ENCODE peak calls at places on chromosomes 16 and 17, in four cellular contexts. W is neural progenitor cell, D is mesenchymal stem cell, C is GM23248. P is an unnamed sample. For H3K4me1, the result is how much of the 10 kb centered on the place peaks cover.

GRCh38 chr17:63966646-63967265 is 6.0 kb downstream of the SCN4A start:
- DNase-seq in W (no peak), D (no peak), C (no peak), P (no peak)

GRCh38 chr16:53216798-53217197 is 162.0 kb downstream of the CHD9 start:
- DNase-seq in W (no peak), D (no peak), C (no peak), P (no peak)

GRCh38 chr16:17515421-17516210 is 44.9 kb upstream of the XYLT1 start:
- DNase-seq in W (no peak), D (no peak), C (peak), P (no peak)

GRCh38 chr17:79742589-79742918 is 11.8 kb downstream of the ENPP7 start:
- DNase-seq in W (no peak), D (no peak), C (no peak), P (no peak)

GRCh38 chr16:16071631-16072244 is 122.3 kb downstream of the ABCC1 start:
- DNase-seq in W (no peak), D (peak), C (no peak), P (peak)

GRCh38 chr16:85176541-85177447 is 64.5 kb upstream of the CIBAR2 start:
- DNase-seq in W (no peak), D (no peak), C (peak), P (no peak)

GRCh38 chr17:61720016-61720795 is 129.2 kb upstream of the NACA2 start:
- DNase-seq in W (no peak), D (no peak), C (peak), P (no peak)

GRCh38 chr16:8510160-8510559 is 80.2 kb downstream of the TMEM114 start:
- DNase-seq in W (no peak), D (no peak), C (no peak), P (no peak)

GRCh38 chr17:6948562-6948961 is 47.3 kb upstream of the ALOX12 start:
- DNase-seq in W (no peak), D (no peak), C (peak), P (no peak)

GRCh38 chr17:81030726-81031570 is 4.0 kb upstream of the BAIAP2 start:
- DNase-seq in W (no peak), D (no peak), C (no peak), P (no peak)

GRCh38 chr16:4517812-4518211 is 20.8 kb downstream of the CDIP1 start:
- DNase-seq in W (peak), D (peak), C (peak), P (peak)

GRCh38 chr16:55480228-55480655 is 1.2 kb downstream of the MMP2 start:
- DNase-seq in W (peak), D (peak), C (peak), P (peak)

GRCh38 chr17:59487161-59487873 is 78.1 kb upstream of the DHX40 start:
- DNase-seq in W (no peak), D (no peak), C (peak), P (no peak)

GRCh38 chr16:30445408-30446202 is at the start of gene SEPHS2:
- DNase-seq in W (peak), D (peak), C (peak), P (peak)

GRCh38 chr16:30446203-30446595 is 525 bp upstream of the SEPHS2 start:
- DNase-seq in W (no peak), D (no peak), C (no peak), P (no peak)

GRCh38 chr16:30447512-30448226 is 2.0 kb upstream of the SEPHS2 start:
- DNase-seq in W (no peak), D (no peak), C (no peak), P (no peak)

GRCh38 chr16:30445149-30445407 is 596 bp downstream of the SEPHS2 start:
- DNase-seq in W (no peak), D (no peak), C (no peak), P (no peak)

GRCh38 chr16:30444231-30445148 is 1.2 kb downstream of the SEPHS2 start:
- DNase-seq in W (no peak), D (no peak), C (no peak), P (no peak)
- H3K4me1 ChIP-seq in W (under half), D (under half), C (under half), P (under half)

GRCh38 chr16:80932725-80933124 is 74.0 kb downstream of the CMC2 start:
- DNase-seq in W (no peak), D (peak), C (peak), P (no peak)

GRCh38 chr16:80931661-80931984 is 75.1 kb downstream of the CMC2 start:
- DNase-seq in W (no peak), D (no peak), C (no peak), P (no peak)

GRCh38 chr16:80936410-80936809 is 70.3 kb downstream of the CMC2 start:
- DNase-seq in W (no peak), D (no peak), C (peak), P (no peak)

GRCh38 chr16:80935691-80936090 is 71.0 kb downstream of the CMC2 start:
- DNase-seq in W (no peak), D (no peak), C (no peak), P (no peak)

DNA sequence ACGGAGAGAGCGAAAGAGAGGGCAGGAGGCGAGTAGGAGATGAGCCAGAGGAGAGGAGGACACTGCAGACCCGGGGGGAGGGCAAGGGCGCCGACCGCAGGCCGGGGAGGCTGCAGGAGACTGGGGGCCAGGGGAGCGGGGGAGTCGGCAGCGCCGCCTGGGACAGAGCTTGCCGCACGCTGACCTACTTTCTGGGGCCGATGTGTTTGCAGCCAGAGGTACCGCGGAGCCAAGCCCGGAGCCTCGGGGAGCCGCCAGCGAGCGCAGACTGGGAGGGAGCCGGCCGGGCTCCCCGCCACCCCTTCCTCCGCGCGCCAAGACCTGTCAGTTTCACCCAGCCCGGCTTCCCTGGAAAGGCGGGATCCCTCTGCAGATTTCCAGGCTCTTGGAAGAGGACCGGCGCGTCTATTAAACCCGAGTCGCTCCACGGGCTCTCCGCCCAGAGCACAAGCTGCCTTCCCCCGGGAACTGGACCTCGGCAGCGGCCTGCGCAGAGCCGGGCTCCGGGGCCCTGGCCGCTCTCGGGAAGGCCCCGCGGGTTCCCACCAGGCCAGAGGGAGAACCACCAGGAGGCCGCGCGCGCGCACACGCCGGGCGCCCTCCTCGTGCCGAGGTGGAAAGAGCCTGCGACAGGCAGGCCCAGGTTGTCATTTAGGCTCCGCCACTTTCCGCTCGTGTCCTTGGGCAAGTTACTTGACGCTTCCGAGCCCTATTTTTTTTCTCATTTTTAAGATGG is 74.5 kb downstream of the CMC2 start:
- DNase-seq in W (peak), D (peak), C (peak), P (peak)
- H3K9ac ChIP-seq in W (no peak), D (peak), C (peak), P (no peak)

GRCh38 chr17:16977932-16978331 is 6.0 kb upstream of the TNFRSF13B start:
- DNase-seq in W (no peak), D (no peak), C (peak), P (no peak)

GRCh38 chr17:16980813-16981731 is 9.2 kb upstream of the TNFRSF13B start:
- DNase-seq in W (no peak), D (no peak), C (peak), P (peak)

GRCh38 chr17:16980061-16980460 is 8.1 kb upstream of the TNFRSF13B start:
- DNase-seq in W (no peak), D (no peak), C (peak), P (peak)

GRCh38 chr17:16986391-16986790 is 14.5 kb upstream of the TNFRSF13B start:
- DNase-seq in W (no peak), D (peak), C (peak), P (peak)

GRCh38 chr17:16981928-16982327 is 10.0 kb upstream of the TNFRSF13B start:
- DNase-seq in W (no peak), D (no peak), C (no peak), P (peak)
- H3K4me1 ChIP-seq in W (under half), D (under half), C (under half), P (under half)

DNA sequence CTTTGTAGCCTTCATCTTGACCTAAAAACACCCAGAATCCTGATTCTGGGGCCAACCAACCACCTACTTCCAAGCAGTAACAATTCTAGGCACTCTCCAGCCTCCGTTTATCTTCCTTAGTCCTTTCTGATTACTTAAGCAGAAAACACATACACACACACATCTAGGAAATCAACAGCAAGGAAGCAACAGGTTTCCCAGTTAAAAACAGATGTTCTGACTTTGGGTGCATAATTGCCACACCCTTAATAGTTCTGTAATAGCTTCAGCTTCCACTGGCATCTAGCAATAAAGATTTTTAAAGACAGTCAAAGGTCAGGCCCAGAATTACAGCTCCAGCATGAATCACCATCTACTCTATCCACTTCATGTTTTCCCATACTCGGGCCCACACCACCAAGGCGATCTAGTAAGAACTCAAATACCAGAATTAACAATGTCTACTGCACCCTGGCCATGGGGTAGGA is 2.6 kb downstream of the ARHGAP17 start:
- DNase-seq in W (no peak), D (peak), C (peak), P (no peak)
- H3K9ac ChIP-seq in W (no peak), D (peak), C (peak), P (no peak)

DNA sequence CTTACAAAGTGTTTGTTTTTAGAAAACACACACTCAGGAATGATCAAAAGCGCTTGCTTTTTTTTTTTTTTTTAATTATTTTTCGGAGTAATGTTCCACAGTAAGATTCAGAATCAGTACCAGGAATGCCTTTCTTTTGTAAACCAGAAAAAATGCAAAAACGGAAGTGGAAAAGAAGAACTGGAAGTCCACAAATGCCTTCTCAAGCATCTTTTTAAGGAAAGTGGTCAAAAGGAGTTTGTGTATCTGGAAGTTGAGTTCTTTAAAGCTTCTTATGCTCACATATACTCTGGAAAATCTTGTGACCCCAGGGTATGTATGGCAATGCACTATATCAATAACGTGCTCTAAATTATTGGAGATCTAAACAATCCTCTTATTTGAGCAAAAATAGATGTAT is 126.0 kb downstream of the ABCA8 start:
- DNase-seq in W (no peak), D (no peak), C (no peak), P (no peak)
- H3K4me1 ChIP-seq in W (under half), D (under half), C (under half), P (under half)

GRCh38 chr17:28864991-28865849 is 10.4 kb downstream of the ERAL1 start:
- DNase-seq in W (no peak), D (no peak), C (no peak), P (no peak)
- H3K9ac ChIP-seq in W (no peak), D (no peak), C (no peak), P (no peak)

DNA sequence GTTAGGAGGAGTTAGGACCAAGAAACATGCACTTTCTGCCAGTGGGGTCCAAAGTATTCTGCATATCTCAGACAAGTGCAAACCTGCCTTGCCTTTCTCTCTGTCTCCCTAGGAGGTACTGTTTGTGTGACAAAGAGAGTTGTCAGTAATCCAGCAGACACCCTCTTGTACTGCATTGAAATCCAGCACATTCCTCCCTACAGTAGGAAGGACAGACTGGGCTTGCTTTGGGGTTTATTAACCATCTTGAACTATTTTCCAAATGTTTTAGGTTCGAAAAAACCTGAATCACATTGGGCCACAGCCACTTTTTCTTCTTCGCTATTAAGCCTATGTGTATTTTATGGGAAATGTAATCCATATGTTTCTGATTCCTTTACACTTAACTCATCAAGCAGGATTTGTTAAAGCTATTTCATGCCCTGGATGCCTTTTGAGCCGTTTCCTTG is 204.2 kb upstream of the KCNJ16 start:
- DNase-seq in W (peak), D (peak), C (peak), P (peak)
- H3K4me1 ChIP-seq in W (under half), D (under half), C (under half), P (under half)

GRCh38 chr17:77229786-77230435 is 89.1 kb downstream of the SEC14L1 start:
- DNase-seq in W (no peak), D (no peak), C (no peak), P (no peak)

GRCh38 chr17:77230436-77230830 is 89.7 kb downstream of the SEC14L1 start:
- DNase-seq in W (no peak), D (no peak), C (no peak), P (no peak)

GRCh38 chr17:77233127-77233526 is 92.4 kb downstream of the SEC14L1 start:
- DNase-seq in W (no peak), D (no peak), C (no peak), P (no peak)

GRCh38 chr17:77233635-77234334 is 93.0 kb downstream of the SEC14L1 start:
- DNase-seq in W (no peak), D (peak), C (peak), P (peak)

GRCh38 chr17:77231076-77231871 is 90.5 kb downstream of the SEC14L1 start:
- DNase-seq in W (no peak), D (no peak), C (no peak), P (no peak)
- H3K9ac ChIP-seq in W (no peak), D (no peak), C (no peak), P (no peak)

DNA sequence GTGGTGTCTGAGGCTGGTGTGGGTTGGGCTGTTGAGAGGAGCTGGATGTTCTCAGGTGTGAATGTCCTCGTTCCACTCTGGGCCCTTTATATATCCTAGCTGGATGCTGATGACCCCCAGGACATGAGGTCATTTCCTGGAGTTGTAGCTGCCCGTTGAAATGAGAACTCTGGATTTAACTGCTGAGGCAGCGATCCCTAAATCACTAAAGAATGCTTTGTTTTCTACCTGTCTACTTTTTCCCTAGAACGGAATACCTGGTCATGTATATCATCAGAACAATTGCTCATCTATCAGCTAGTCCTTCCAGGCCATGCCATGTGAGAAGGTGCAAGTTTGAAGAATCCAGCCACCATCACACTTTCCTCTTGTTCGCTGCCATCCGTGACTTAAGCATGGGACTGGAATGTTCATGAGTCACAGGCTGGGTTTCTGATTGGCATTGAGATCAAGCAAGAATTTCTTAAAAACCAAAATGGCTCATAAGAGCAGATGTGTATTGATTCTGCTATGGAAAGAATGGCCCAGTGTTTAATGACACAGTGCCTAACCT is at the start of gene KRTAP2-3:
- DNase-seq in W (no peak), D (peak), C (peak), P (no peak)
- H3K4me1 ChIP-seq in W (under half), D (under half), C (under half), P (under half)

DNA sequence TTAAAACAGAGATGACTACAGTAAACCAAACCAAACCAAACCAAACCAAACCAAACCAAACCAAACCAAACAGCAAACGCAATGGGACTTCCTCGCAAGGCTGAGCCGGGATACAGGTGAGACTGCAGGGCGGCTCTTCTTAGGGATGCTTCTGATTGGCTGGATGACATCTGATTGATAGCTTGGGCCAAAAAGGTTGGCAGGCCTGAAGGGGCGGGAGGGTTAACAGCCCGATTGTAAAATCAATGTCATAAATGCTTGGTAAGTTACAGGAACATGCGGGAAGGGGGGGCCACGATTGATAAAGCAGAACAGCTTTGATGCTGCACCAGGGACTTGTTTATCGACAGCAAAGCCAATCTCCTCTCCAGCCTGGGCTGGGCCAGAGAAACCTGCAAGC is 86.1 kb downstream of the ZFHX3 start:
- DNase-seq in W (no peak), D (no peak), C (no peak), P (peak)
- H3K9ac ChIP-seq in W (no peak), D (no peak), C (no peak), P (no peak)